ENCODE peak calls at places on chromosomes 4 and X, in four cellular contexts. C is AG04449, O is mucosa of descending colon, Q is kidney. E is an unnamed sample.

GRCh38 chr4:101282076-101282844 is 65.1 kb downstream of the PPP3CA start:
- DNase-seq in C (no peak), O (no peak), Q (no peak), E (no peak)

GRCh38 chr4:159240690-159241089 is 137.8 kb downstream of the RAPGEF2 start:
- DNase-seq in C (no peak), O (no peak), Q (no peak), E (no peak)

GRCh38 chr4:100117749-100118148 is 72.5 kb downstream of the DDIT4L start:
- DNase-seq in C (no peak), O (no peak), Q (no peak), E (no peak)

GRCh38 chr4:147059064-147059731 is 113.5 kb upstream of the TTC29 start:
- DNase-seq in C (no peak), O (no peak), Q (no peak), E (no peak)

GRCh38 chrX:56947695-56948094 is 47.6 kb downstream of the SPIN3 start:
- DNase-seq in C (no peak), O (no peak), Q (no peak), E (no peak)

GRCh38 chr4:92303621-92304027 is at the start of gene GRID2:
- DNase-seq in C (no peak), O (no peak), Q (peak; percentile 45), E (peak; percentile 20)

GRCh38 chrX:85963736-85964135 is 83.6 kb downstream of the CHM start:
- DNase-seq in C (peak; percentile 44), O (no peak), Q (no peak), E (no peak)

GRCh38 chr4:150209140-150209829 is 131.0 kb downstream of the DCLK2 start:
- DNase-seq in C (no peak), O (peak; percentile 74), Q (no peak), E (peak; percentile 73)

GRCh38 chrX:103540145-103540544 is 20.9 kb upstream of the RAB40A start:
- DNase-seq in C (no peak), O (no peak), Q (no peak), E (no peak)

GRCh38 chr4:1285790-1286553 is 3.7 kb upstream of the MAEA start:
- DNase-seq in C (no peak), O (no peak), Q (peak; percentile 49), E (no peak)

GRCh38 chrX:53256446-53257041 is 24.8 kb downstream of the IQSEC2 start:
- DNase-seq in C (no peak), O (no peak), Q (no peak), E (no peak)
- H3K4me3 ChIP-seq in C (no peak overlapping the region), O (no peak overlapping the region), Q (no peak overlapping the region), E (no peak overlapping the region)

DNA sequence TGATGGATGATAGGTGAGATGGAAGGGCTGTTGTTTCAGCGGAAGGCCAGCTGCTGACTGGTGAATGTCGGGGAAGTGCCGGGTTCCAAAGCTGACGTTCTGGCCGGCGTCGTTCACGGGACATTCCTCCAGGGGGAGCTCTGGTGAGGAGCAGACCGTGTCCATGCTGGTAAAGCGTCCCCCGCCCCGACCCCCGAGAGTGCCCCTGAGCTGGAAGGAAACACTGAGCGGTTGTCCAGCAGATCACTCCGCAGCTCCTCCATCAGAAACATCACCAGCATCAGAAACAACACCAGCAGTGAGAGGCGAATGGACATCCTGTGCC is 18.6 kb upstream of the ADRA2C start:
- DNase-seq in C (no peak), O (no peak), Q (no peak), E (no peak)
- TF ChIP-seq CTCF in C (peak; percentile 42), O (no peak), Q (no peak), E (no peak)

GRCh38 chr4:122674371-122674770 is 53.5 kb upstream of the IL21 start:
- DNase-seq in C (no peak), O (no peak), Q (no peak), E (no peak)
- H3K4me3 ChIP-seq in C (no peak overlapping the region), O (no peak overlapping the region), Q (no peak overlapping the region), E (no peak overlapping the region)

GRCh38 chrX:76279007-76279406 is 106.1 kb downstream of the PBDC1 start:
- DNase-seq in C (peak; percentile 7), O (no peak), Q (no peak), E (no peak)
- TF ChIP-seq CTCF in C (peak; percentile 47), O (no peak), Q (peak; percentile 58), E (peak; percentile 62)

GRCh38 chr4:41141910-41142309 is 72.4 kb downstream of the APBB2 start:
- DNase-seq in C (no peak), O (no peak), Q (no peak), E (no peak)
- H3K4me3 ChIP-seq in C (no peak overlapping the region), O (no peak overlapping the region), Q (no peak overlapping the region), E (no peak overlapping the region)

DNA sequence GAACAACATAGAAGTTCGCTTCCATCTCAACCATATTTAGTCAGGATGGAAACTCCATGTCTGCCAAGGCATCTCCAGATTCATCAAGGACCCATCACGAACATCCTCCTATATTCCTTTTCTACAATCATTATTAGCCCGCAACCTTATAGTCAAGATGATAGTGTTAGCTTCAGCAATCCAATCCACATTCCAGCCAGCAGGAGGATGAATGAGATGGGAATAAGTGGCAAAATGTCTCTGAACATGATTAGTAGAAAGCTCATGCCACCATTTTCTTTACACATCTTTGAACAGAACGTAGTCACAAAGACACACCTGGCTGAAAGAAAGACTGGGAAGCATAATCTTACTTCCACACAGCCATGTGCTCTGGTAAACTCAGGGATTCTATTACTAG is 18.6 kb upstream of the NR0B1 start:
- DNase-seq in C (no peak), O (no peak), Q (no peak), E (no peak)
- TF ChIP-seq CTCF in C (no peak), O (no peak), Q (no peak), E (no peak)

DNA sequence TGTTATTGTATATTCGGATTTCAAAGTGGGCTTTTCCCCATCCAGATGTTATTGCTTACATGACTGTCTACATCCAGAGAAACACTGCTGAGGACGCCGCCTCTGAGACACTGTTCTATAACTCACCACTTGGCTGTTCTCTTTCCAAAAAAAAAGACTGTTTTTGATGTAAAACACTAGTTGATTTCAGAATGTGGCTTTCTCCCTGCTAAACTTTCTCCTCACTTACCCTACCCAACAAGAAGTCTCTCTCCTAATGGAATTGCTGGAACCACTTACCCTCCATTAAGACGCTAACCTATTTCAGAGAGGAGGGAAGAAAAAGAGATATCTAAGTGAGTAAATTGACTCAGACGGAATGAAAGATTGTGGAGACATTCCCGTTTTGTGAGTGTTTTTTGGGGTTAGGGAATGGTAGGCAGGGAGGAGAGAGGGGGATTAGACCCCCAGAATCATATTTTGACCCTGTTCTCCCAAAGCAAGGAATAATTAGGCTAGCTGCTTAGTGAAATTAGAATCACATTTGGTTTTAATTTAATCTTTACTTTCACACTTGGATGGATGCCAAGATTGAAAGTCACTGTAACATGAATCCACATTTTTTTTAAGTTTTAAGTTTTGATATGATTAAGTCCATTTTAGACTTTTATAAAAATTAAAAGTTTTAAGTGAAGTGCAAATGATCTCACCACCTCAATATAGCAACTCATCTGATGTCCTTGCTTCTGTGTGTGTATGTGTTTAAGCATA is 174.9 kb downstream of the CHIC2 start:
- DNase-seq in C (no peak), O (no peak), Q (no peak), E (no peak)
- H3K4me3 ChIP-seq in C (no peak overlapping the region), O (no peak overlapping the region), Q (no peak overlapping the region), E (no peak overlapping the region)